ENCODE peak calls at places on chromosomes 11 and 22, in nine cellular contexts. I is stomach, B is esophagus squamous epithelium, X is A549, A is GM12891, R is body of pancreas, Y is ovary, D is tibial nerve, Q is sigmoid colon. C is an unnamed sample.

GRCh38 chr11:2789791-2790580 is 90.2 kb upstream of the KCNQ1OT1 start:
- DNase-seq in I (peak; percentile 23), A (no peak), Y (no peak), B (no peak), D (no peak), R (no peak), X (no peak), Q (peak; percentile 55), C (no peak)

GRCh38 chr22:42376721-42377177 is 55.5 kb downstream of the NFAM1 start:
- DNase-seq in Q (peak; percentile 92), I (peak; percentile 29), A (no peak), X (no peak), D (peak; percentile 73), Y (peak; percentile 23), B (no peak), R (peak; percentile 28), C (no peak)

GRCh38 chr11:63227521-63228107 is 15.8 kb downstream of the SLC22A25 start:
- DNase-seq in D (no peak), X (no peak), I (no peak), B (no peak), Q (no peak), A (no peak), R (no peak), Y (no peak), C (no peak)

GRCh38 chr11:37449146-37449545 is 851.1 kb upstream of the RAG2 start:
- DNase-seq in X (peak; percentile 6), I (no peak), Q (no peak), B (no peak), R (no peak), D (peak; percentile 45), A (no peak), Y (no peak), C (no peak)

GRCh38 chr22:20062043-20062765 is 17.8 kb upstream of the DGCR8 start:
- DNase-seq in B (no peak), Q (no peak), I (no peak), D (no peak), R (no peak), A (no peak), Y (no peak), X (no peak), C (peak; percentile 65)

GRCh38 chr22:19886605-19887250 is 32.1 kb upstream of the GNB1L start:
- DNase-seq in B (no peak), Q (no peak), X (no peak), R (no peak), I (no peak), A (no peak), Y (no peak), D (no peak), C (no peak)

GRCh38 chr22:44005524-44005923 is 18.6 kb upstream of the PARVB start:
- DNase-seq in R (no peak), Y (no peak), X (no peak), I (no peak), D (no peak), Q (peak; percentile 2), B (no peak), A (no peak), C (no peak)

GRCh38 chr22:39240841-39241631 is 3.7 kb downstream of the PDGFB start:
- DNase-seq in Q (peak; percentile 86), D (peak; percentile 36), Y (no peak), A (no peak), R (peak; percentile 64), B (no peak), X (peak; percentile 61), I (peak; percentile 71), C (no peak)

GRCh38 chr22:45968751-45969413 is 8.1 kb downstream of the WNT7B start:
- DNase-seq in A (no peak), R (no peak), I (no peak), Y (no peak), D (no peak), B (no peak), X (no peak), Q (no peak), C (peak; percentile 98)

GRCh38 chr11:29963796-29964195 is 53.0 kb downstream of the KCNA4 start:
- DNase-seq in A (no peak), R (no peak), X (no peak), Q (no peak), Y (no peak), D (no peak), I (no peak), B (no peak), C (no peak)

GRCh38 chr11:31821779-31822574 is 10.9 kb upstream of the PAX6 start:
- DNase-seq in Q (no peak), Y (no peak), B (no peak), R (no peak), D (no peak), I (no peak), X (no peak), A (no peak), C (no peak)
- TF ChIP-seq POLR2A in Q (no peak), Y (no peak), B (no peak), R (no peak), D (no peak), I (no peak), X (no peak), A (no peak), C (no peak)

GRCh38 chr11:75765116-75765515 is 3.5 kb upstream of the DGAT2 start:
- DNase-seq in R (no peak), D (no peak), X (no peak), I (no peak), B (no peak), Y (no peak), Q (no peak), A (no peak), C (no peak)
- TF ChIP-seq POLR2A in R (no peak), D (no peak), X (no peak), I (no peak), B (no peak), Y (no peak), Q (no peak), A (no peak), C (no peak)

GRCh38 chr22:31613904-31614296 is 48.1 kb downstream of the PISD start:
- DNase-seq in D (no peak), R (no peak), Q (no peak), B (no peak), A (no peak), Y (no peak), X (no peak), I (no peak), C (no peak)

GRCh38 chr22:31616315-31616980 is 45.6 kb downstream of the PISD start:
- DNase-seq in I (no peak), A (peak; percentile 54), Y (no peak), X (no peak), D (no peak), B (no peak), R (no peak), Q (no peak), C (no peak)

GRCh38 chr22:31615481-31615840 is 46.6 kb downstream of the PISD start:
- DNase-seq in X (no peak), Q (no peak), A (no peak), D (no peak), Y (no peak), I (no peak), R (no peak), B (no peak), C (no peak)

GRCh38 chr22:31615940-31616314 is 46.1 kb downstream of the PISD start:
- DNase-seq in D (no peak), I (no peak), X (no peak), R (no peak), Y (no peak), B (no peak), Q (no peak), A (peak; percentile 38), C (no peak)

GRCh38 chr22:31614781-31615480 is 47.1 kb downstream of the PISD start:
- DNase-seq in D (no peak), I (no peak), Y (no peak), R (no peak), Q (peak; percentile 50), B (no peak), A (no peak), X (no peak), C (no peak)
- TF ChIP-seq POLR2A in D (no peak), I (no peak), Y (no peak), R (no peak), Q (no peak), B (no peak), A (no peak), X (no peak), C (no peak)

GRCh38 chr11:46597155-46597554 is 3.3 kb upstream of the AMBRA1 start:
- DNase-seq in X (no peak), A (no peak), R (no peak), I (no peak), Y (no peak), B (no peak), Q (no peak), D (no peak), C (no peak)

GRCh38 chr11:46594785-46595184 is 962 bp upstream of the AMBRA1 start:
- DNase-seq in I (no peak), Y (no peak), B (no peak), Q (no peak), R (no peak), D (no peak), A (no peak), X (no peak), C (no peak)

GRCh38 chr11:46590740-46591606 is 2.9 kb downstream of the AMBRA1 start:
- DNase-seq in D (no peak), Y (no peak), A (no peak), I (no peak), X (no peak), R (no peak), B (no peak), Q (no peak), C (no peak)

GRCh38 chr11:46594383-46594718 is 528 bp upstream of the AMBRA1 start:
- DNase-seq in X (no peak), Y (no peak), I (no peak), A (no peak), B (no peak), R (no peak), Q (no peak), D (no peak), C (no peak)

GRCh38 chr11:46593550-46594382 is at the start of gene AMBRA1:
- DNase-seq in B (peak; percentile 51), R (peak; percentile 82), A (peak; percentile 67), Q (peak; percentile 91), Y (peak; percentile 79), D (peak; percentile 92), I (peak; percentile 85), X (peak; percentile 93), C (peak; percentile 72)
- TF ChIP-seq POLR2A in B (no peak), R (peak; percentile 74), A (peak; percentile 61), Q (peak; percentile 44), Y (peak; percentile 55), D (peak; percentile 34), I (no peak), X (peak; percentile 57), C (peak; percentile 70)

GRCh38 chr11:95229199-95230053 is 1.6 kb downstream of the SESN3 start:
- DNase-seq in A (no peak), X (no peak), Q (peak; percentile 57), D (no peak), I (no peak), B (no peak), Y (no peak), R (no peak), C (no peak)
- TF ChIP-seq POLR2A in A (no peak), X (no peak), Q (no peak), D (no peak), I (no peak), B (no peak), Y (no peak), R (no peak), C (no peak)

C was measured in H54.